ENCODE peak calls at places on chromosomes 6 and 20, in seven cellular contexts. K is astrocyte, C is lower leg skin, X is Calu3, G is endothelial cell, Z is foreskin keratinocyte, H is heart left ventricle. N is an unnamed sample.

GRCh38 chr6:158787395-158787794 is 31.8 kb downstream of the EZR start:
- DNase-seq in C (no peak), H (no peak), Z (no peak), K (no peak), X (no peak), G (no peak), N (no peak)

GRCh38 chr20:20710847-20711315 is 1.6 kb downstream of the RALGAPA2 start:
- DNase-seq in H (no peak), X (peak; percentile 14), K (no peak), C (no peak), G (no peak), Z (peak; percentile 33), N (no peak)

GRCh38 chr6:38352636-38353035 is 287.1 kb downstream of the BTBD9 start:
- DNase-seq in X (no peak), G (no peak), C (no peak), H (no peak), K (peak; percentile 49), Z (no peak), N (peak; percentile 50)

GRCh38 chr6:90835584-90836212 is 248.8 kb upstream of the MAP3K7 start:
- DNase-seq in H (no peak), C (no peak), G (no peak), Z (no peak), K (no peak), X (no peak), N (no peak)

GRCh38 chr20:4135385-4136077 is 120.2 kb upstream of the RNF24 start:
- DNase-seq in Z (peak; percentile 93), X (peak; percentile 83), G (no peak), H (no peak), K (peak; percentile 98), C (no peak), N (peak; percentile 97)

GRCh38 chr6:97240222-97240621 is 42.8 kb downstream of the MMS22L start:
- DNase-seq in G (no peak), K (peak; percentile 61), X (no peak), C (no peak), Z (peak; percentile 67), H (no peak), N (peak; percentile 40)

GRCh38 chr20:34299925-34300806 is 3.0 kb downstream of the AHCY start:
- DNase-seq in K (no peak), G (no peak), C (no peak), X (no peak), Z (no peak), H (no peak), N (peak; percentile 7)

GRCh38 chr20:18749528-18749927 is 64.1 kb upstream of the SCP2D1 start:
- DNase-seq in K (no peak), X (no peak), Z (no peak), H (no peak), C (no peak), G (no peak), N (no peak)

GRCh38 chr6:113082691-113083090 is 735.6 kb downstream of the RFPL4B start:
- DNase-seq in K (peak; percentile 79), H (no peak), G (no peak), C (no peak), Z (no peak), X (no peak), N (peak; percentile 59)

GRCh38 chr20:62766716-62767115 is 29.6 kb upstream of the MRGBP start:
- DNase-seq in Z (no peak), G (no peak), H (peak; percentile 28), K (no peak), X (peak; percentile 94), C (no peak), N (no peak)

GRCh38 chr6:401994-402640 is 10.6 kb downstream of the IRF4 start:
- DNase-seq in G (no peak), C (no peak), Z (no peak), X (no peak), K (no peak), H (no peak), N (no peak)

GRCh38 chr6:71072508-71072907 is 115.6 kb upstream of the B3GAT2 start:
- DNase-seq in Z (no peak), H (no peak), X (no peak), K (peak; percentile 36), C (no peak), G (no peak), N (no peak)

GRCh38 chr6:18308070-18308735 is 43.9 kb upstream of the DEK start:
- DNase-seq in C (no peak), H (no peak), X (no peak), K (peak; percentile 82), Z (peak; percentile 39), G (no peak), N (peak; percentile 92)

GRCh38 chr6:150730801-150731445 is 131.2 kb downstream of the PLEKHG1 start:
- DNase-seq in X (no peak), G (no peak), H (no peak), K (no peak), Z (no peak), C (no peak), N (peak; percentile 24)

GRCh38 chr6:145087034-145087433 is 648.3 kb downstream of the EPM2A start:
- DNase-seq in Z (no peak), H (no peak), X (no peak), K (peak; percentile 88), C (no peak), G (no peak), N (peak; percentile 33)

GRCh38 chr6:45927421-45928234 is 88.0 kb downstream of the CLIC5 start:
- DNase-seq in X (no peak), C (no peak), G (no peak), K (no peak), Z (no peak), H (no peak), N (no peak)

GRCh38 chr6:82040405-82041221 is 206.9 kb downstream of the IBTK start:
- DNase-seq in G (peak; percentile 57), H (no peak), X (peak; percentile 48), K (peak; percentile 32), C (peak; percentile 35), Z (peak; percentile 43), N (peak; percentile 68)

GRCh38 chr20:43446361-43446879 is 11.3 kb upstream of the SRSF6 start:
- DNase-seq in X (no peak), G (no peak), Z (peak; percentile 82), H (no peak), C (no peak), K (no peak), N (peak; percentile 29)

GRCh38 chr6:16727996-16728395 is 33.3 kb downstream of the ATXN1 start:
- DNase-seq in G (no peak), K (no peak), X (no peak), H (peak; percentile 30), Z (no peak), C (no peak), N (no peak)

GRCh38 chr6:2790588-2790987 is 25.4 kb downstream of the WRNIP1 start:
- DNase-seq in H (no peak), G (peak; percentile 48), Z (peak; percentile 23), C (no peak), K (no peak), X (peak; percentile 21), N (peak; percentile 79)

GRCh38 chr6:113539202-113539601 is 317.9 kb upstream of the MARCKS start:
- DNase-seq in H (no peak), X (no peak), G (no peak), C (no peak), Z (no peak), K (peak; percentile 26), N (no peak)

GRCh38 chr6:135141728-135142127 is 39.4 kb upstream of the MYB start:
- DNase-seq in X (no peak), H (no peak), C (no peak), Z (no peak), K (no peak), G (no peak), N (no peak)

GRCh38 chr6:135146160-135146920 is 34.8 kb upstream of the MYB start:
- DNase-seq in K (peak; percentile 87), H (no peak), C (no peak), X (no peak), G (no peak), Z (peak; percentile 38), N (no peak)

GRCh38 chr6:135147637-135148592 is 33.2 kb upstream of the MYB start:
- DNase-seq in Z (no peak), K (no peak), C (no peak), H (no peak), X (no peak), G (no peak), N (no peak)

GRCh38 chr6:135145509-135145865 is 35.6 kb upstream of the MYB start:
- DNase-seq in C (no peak), X (no peak), H (no peak), G (no peak), Z (no peak), K (no peak), N (no peak)

DNA sequence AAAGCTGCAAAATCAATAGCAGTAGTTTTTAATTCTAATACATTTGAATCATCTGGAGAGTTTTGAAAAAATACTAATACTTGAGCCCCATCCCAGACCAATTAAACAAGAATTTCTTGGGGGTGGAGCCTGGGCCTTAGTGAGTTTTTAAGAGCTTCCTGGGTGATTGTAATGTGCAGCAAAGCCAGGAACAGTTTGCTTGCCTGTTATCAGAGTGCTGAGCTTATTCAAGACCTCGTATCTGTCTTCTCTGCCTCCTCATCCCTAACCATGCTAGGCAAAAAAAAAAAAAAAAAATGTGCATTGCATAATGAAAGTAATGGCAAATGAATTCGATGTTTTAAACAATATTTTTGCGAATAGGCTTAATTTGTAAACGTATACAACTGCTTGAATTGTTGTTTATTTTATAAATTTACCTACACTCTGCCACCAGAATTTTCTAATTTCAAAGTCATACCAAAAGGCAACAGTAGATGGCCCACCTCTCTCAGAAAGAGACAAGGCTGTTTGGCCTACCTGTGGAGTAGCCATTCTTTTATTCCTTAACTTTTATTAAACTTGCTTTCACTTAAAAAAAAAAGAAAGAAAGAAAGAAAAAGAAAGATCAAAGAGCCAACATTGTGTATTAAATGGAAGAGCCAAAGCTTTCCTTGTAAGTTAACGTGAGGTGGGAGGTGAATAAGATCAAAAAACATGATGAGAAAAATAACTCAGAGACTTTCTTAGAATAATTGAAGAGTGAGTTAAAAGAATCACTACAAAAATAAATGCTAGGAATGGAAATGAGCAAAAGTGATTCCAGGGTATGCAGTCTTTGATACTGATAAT is 36.2 kb upstream of the MYB start:
- DNase-seq in H (no peak), G (peak; percentile 25), K (peak; percentile 8), C (no peak), Z (peak; percentile 23), X (peak; percentile 30), N (peak; percentile 9)
- TF ChIP-seq CTCF in H (peak; percentile 49), G (peak; percentile 67), K (peak; percentile 59), C (no peak), Z (peak; percentile 81), X (no peak), N (peak; percentile 62)

GRCh38 chr20:1326031-1326930 is 2.7 kb downstream of the SDCBP2 start:
- DNase-seq in G (no peak), X (no peak), Z (no peak), H (no peak), K (no peak), C (peak; percentile 45), N (peak; percentile 51)
- TF ChIP-seq CTCF in G (no peak), X (no peak), Z (no peak), H (no peak), K (no peak), C (no peak), N (no peak)

DNA sequence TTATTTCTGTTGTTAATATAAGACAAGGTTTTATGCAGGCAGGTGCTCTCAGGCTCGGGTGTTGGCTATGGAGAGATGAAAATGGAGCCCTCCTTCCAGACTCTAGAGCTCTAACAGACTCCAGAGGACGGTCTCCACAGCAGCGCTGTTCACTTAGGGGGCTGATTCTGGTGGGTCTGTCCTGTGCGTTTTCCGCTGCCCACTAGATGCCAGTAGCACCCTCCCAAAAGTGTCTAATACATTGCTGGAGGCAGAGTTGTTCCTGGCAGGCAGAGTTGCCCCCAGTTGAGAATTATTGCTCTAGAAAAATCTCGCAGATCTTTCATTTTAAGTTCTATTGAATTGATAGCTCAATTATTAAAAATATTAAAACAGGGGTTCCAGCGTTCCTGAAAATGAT is 109.9 kb downstream of the MAP3K4 start:
- DNase-seq in K (no peak), X (no peak), C (no peak), H (no peak), Z (no peak), G (peak; percentile 41), N (no peak)
- TF ChIP-seq CTCF in K (no peak), X (no peak), C (no peak), H (peak; percentile 19), Z (peak; percentile 31), G (no peak), N (peak; percentile 27)

GRCh38 chr6:146892283-146892612 is 293.5 kb downstream of the ADGB start:
- DNase-seq in X (no peak), H (no peak), K (no peak), C (no peak), G (no peak), Z (no peak), N (no peak)
- TF ChIP-seq CTCF in X (no peak), H (no peak), K (no peak), C (no peak), G (no peak), Z (no peak), N (no peak)